ENCODE peak calls at places on chromosomes 3 and 15, in ten cellular contexts. X is heart right ventricle; D is hepatocyte; W is IMR-90; J is right atrium auricular region; H is adrenal gland; N is upper lobe of right lung; Z is CD8-positive, alpha-beta memory T cell; R is tibial artery; O is body of pancreas. I is an unnamed sample. For H3K4me1, the result is how much of the 10 kb centered on the place peaks cover.

GRCh38 chr3:32855350-32855953 is 37.7 kb downstream of the TRIM71 start:
- DNase-seq in X (no peak), D (no peak), W (no peak), J (no peak), H (no peak), N (no peak), Z (no peak), R (no peak), O (no peak), I (no peak)

GRCh38 chr3:15896500-15896899 is 98.7 kb upstream of the ANKRD28 start:
- DNase-seq in X (no peak), D (no peak), W (no peak), J (no peak), H (no peak), N (no peak), Z (no peak), R (no peak), O (no peak), I (no peak)

GRCh38 chr3:9978664-9979349 is 7.8 kb downstream of the EMC3 start:
- DNase-seq in X (no peak), D (no peak), W (no peak), J (no peak), H (no peak), N (no peak), Z (no peak), R (no peak), O (no peak), I (no peak)

GRCh38 chr15:101359365-101359947 is 64.4 kb upstream of the SNRPA1 start:
- DNase-seq in X (no peak), D (no peak), W (peak), J (no peak), H (no peak), N (no peak), Z (no peak), R (no peak), O (no peak), I (no peak)

GRCh38 chr3:175146258-175146657 is 287.1 kb downstream of the NAALADL2 start:
- DNase-seq in X (no peak), D (peak), W (peak), J (no peak), H (no peak), N (no peak), Z (no peak), R (no peak), O (no peak), I (no peak)

GRCh38 chr3:55721716-55722484 is 234.8 kb upstream of the WNT5A start:
- DNase-seq in X (no peak), D (peak), W (peak), J (no peak), H (peak), N (no peak), Z (no peak), R (no peak), O (peak), I (no peak)

GRCh38 chr15:48582472-48583235 is 62.9 kb downstream of the FBN1 start:
- DNase-seq in X (peak), D (no peak), W (peak), J (no peak), H (no peak), N (no peak), Z (no peak), R (no peak), O (no peak), I (no peak)

GRCh38 chr3:1183320-1184048 is 90.7 kb downstream of the CNTN6 start:
- DNase-seq in X (no peak), D (peak), W (peak), J (no peak), H (peak), N (no peak), Z (no peak), R (no peak), O (no peak), I (no peak)

GRCh38 chr15:45279024-45279697 is 27.1 kb downstream of the SLC28A2 start:
- DNase-seq in X (peak), D (peak), W (peak), J (peak), H (peak), N (peak), Z (peak), R (peak), O (peak), I (peak)

GRCh38 chr3:53159415-53160135 is 1.4 kb upstream of the PRKCD start:
- DNase-seq in X (peak), D (peak), W (no peak), J (no peak), H (no peak), N (no peak), Z (no peak), R (no peak), O (peak), I (no peak)

GRCh38 chr3:113035387-113035982 is 44.7 kb downstream of the GTPBP8 start:
- DNase-seq in X (peak), D (peak), W (peak), J (no peak), H (peak), N (no peak), Z (peak), R (no peak), O (peak), I (no peak)

GRCh38 chr15:80615783-80616391 is 79.2 kb upstream of the ABHD17C start:
- DNase-seq in X (peak), D (peak), W (peak), J (peak), H (peak), N (peak), Z (no peak), R (no peak), O (peak), I (no peak)

GRCh38 chr3:277873-278272 is 81.3 kb downstream of the CHL1 start:
- DNase-seq in X (no peak), D (no peak), W (no peak), J (no peak), H (no peak), N (no peak), Z (no peak), R (no peak), O (no peak), I (no peak)

GRCh38 chr15:89669309-89669865 is 9.8 kb downstream of the PLIN1 start:
- DNase-seq in X (no peak), D (no peak), W (no peak), J (no peak), H (no peak), N (no peak), Z (no peak), R (no peak), O (no peak), I (no peak)

GRCh38 chr3:18591120-18591519 is 166.0 kb upstream of the SATB1 start:
- DNase-seq in X (no peak), D (no peak), W (no peak), J (no peak), H (no peak), N (no peak), Z (no peak), R (no peak), O (no peak), I (no peak)

GRCh38 chr3:44235604-44236484 is 5.8 kb upstream of the TOPAZ1 start:
- DNase-seq in X (peak), D (peak), W (peak), J (peak), H (peak), N (peak), Z (peak), R (peak), O (peak), I (peak)

GRCh38 chr3:44234674-44235268 is 6.9 kb upstream of the TOPAZ1 start:
- DNase-seq in X (no peak), D (peak), W (no peak), J (no peak), H (no peak), N (no peak), Z (no peak), R (no peak), O (no peak), I (no peak)

GRCh38 chr3:44237665-44238064 is 4.0 kb upstream of the TOPAZ1 start:
- DNase-seq in X (no peak), D (no peak), W (no peak), J (no peak), H (no peak), N (no peak), Z (no peak), R (no peak), O (no peak), I (no peak)

GRCh38 chr3:44237161-44237560 is 4.5 kb upstream of the TOPAZ1 start:
- DNase-seq in X (no peak), D (peak), W (no peak), J (no peak), H (no peak), N (no peak), Z (no peak), R (no peak), O (no peak), I (no peak)

GRCh38 chr3:44236485-44236908 is 5.2 kb upstream of the TOPAZ1 start:
- DNase-seq in X (no peak), D (peak), W (no peak), J (no peak), H (no peak), N (no peak), Z (no peak), R (no peak), O (no peak), I (no peak)
- H3K27ac ChIP-seq in X (no peak), D (peak), W (no peak), J (no peak), H (no peak), N (no peak), Z (peak), R (no peak), O (no peak), I (no peak)

GRCh38 chr3:184567924-184568590 is 6.5 kb downstream of the EPHB3 start:
- DNase-seq in X (no peak), D (no peak), W (no peak), J (no peak), H (no peak), N (no peak), Z (no peak), R (no peak), O (peak), I (peak)
- H3K4me1 ChIP-seq in X (under half), D (under half), W (under half), J (under half), H (under half), N (under half), Z (under half), R (half or more), O (half or more), I (under half)

DNA sequence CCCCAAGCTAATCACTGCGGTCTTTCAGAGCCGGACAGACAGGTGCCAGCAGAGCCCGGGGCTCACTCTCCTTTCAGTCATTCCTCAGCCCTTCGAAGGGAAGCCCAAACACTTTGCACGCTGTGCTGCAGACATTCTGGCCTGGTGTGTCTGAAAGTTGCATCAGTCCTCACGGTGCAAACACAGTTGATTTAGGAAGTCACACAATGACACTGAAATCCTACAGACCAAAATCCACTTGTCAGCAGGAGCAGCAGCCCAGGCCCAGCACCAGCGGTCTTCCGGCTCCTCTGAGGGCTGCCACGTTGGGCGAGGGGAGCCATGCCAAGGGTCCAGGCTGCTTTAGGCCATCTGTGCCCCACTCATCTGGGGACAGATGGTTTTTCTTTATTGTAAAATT is 61.6 kb downstream of the RGMA start:
- DNase-seq in X (no peak), D (no peak), W (no peak), J (peak), H (peak), N (no peak), Z (no peak), R (peak), O (no peak), I (no peak)
- H3K4me3 ChIP-seq in X (no peak), D (no peak), W (no peak), J (no peak), H (no peak), N (no peak), Z (no peak), R (no peak), O (no peak), I (no peak)

GRCh38 chr3:167033866-167034265 is 346.2 kb downstream of the ZBBX start:
- DNase-seq in X (no peak), D (no peak), W (no peak), J (no peak), H (no peak), N (no peak), Z (no peak), R (no peak), O (no peak), I (no peak)

GRCh38 chr3:167031364-167032049 is 348.6 kb downstream of the ZBBX start:
- DNase-seq in X (no peak), D (no peak), W (no peak), J (no peak), H (no peak), N (no peak), Z (no peak), R (no peak), O (no peak), I (no peak)

GRCh38 chr3:167030059-167030458 is 350.0 kb downstream of the ZBBX start:
- DNase-seq in X (no peak), D (no peak), W (no peak), J (no peak), H (no peak), N (no peak), Z (no peak), R (no peak), O (no peak), I (no peak)

GRCh38 chr3:167032267-167032876 is 347.7 kb downstream of the ZBBX start:
- DNase-seq in X (no peak), D (peak), W (peak), J (no peak), H (no peak), N (no peak), Z (no peak), R (no peak), O (no peak), I (no peak)
- H3K27ac ChIP-seq in X (no peak), D (no peak), W (no peak), J (no peak), H (no peak), N (no peak), Z (no peak), R (no peak), O (no peak), I (no peak)

GRCh38 chr15:53454535-53454842 is 305.0 kb downstream of the WDR72 start:
- DNase-seq in X (no peak), D (peak), W (no peak), J (no peak), H (no peak), N (no peak), Z (no peak), R (no peak), O (peak), I (no peak)

GRCh38 chr15:53454843-53455721 is 304.4 kb downstream of the WDR72 start:
- DNase-seq in X (no peak), D (peak), W (no peak), J (no peak), H (no peak), N (no peak), Z (no peak), R (no peak), O (no peak), I (no peak)

GRCh38 chr15:53453253-53454105 is 306.0 kb downstream of the WDR72 start:
- DNase-seq in X (no peak), D (peak), W (no peak), J (no peak), H (no peak), N (no peak), Z (no peak), R (no peak), O (peak), I (no peak)

GRCh38 chr15:53458736-53459135 is 300.7 kb downstream of the WDR72 start:
- DNase-seq in X (no peak), D (no peak), W (no peak), J (no peak), H (no peak), N (no peak), Z (no peak), R (no peak), O (no peak), I (no peak)

GRCh38 chr15:53457479-53457878 is 302.0 kb downstream of the WDR72 start:
- DNase-seq in X (no peak), D (no peak), W (no peak), J (no peak), H (no peak), N (no peak), Z (no peak), R (no peak), O (no peak), I (no peak)
- H3K4me1 ChIP-seq in X (under half), D (under half), W (under half), J (under half), H (under half), N (under half), Z (under half), R (under half), O (under half), I (under half)

GRCh38 chr15:52784799-52785671 is 5.1 kb downstream of the ONECUT1 start:
- DNase-seq in X (no peak), D (no peak), W (no peak), J (no peak), H (no peak), N (no peak), Z (no peak), R (no peak), O (peak), I (no peak)
- H3K4me3 ChIP-seq in X (peak), D (no peak), W (no peak), J (no peak), H (no peak), N (no peak), Z (no peak), R (no peak), O (peak), I (no peak)

DNA sequence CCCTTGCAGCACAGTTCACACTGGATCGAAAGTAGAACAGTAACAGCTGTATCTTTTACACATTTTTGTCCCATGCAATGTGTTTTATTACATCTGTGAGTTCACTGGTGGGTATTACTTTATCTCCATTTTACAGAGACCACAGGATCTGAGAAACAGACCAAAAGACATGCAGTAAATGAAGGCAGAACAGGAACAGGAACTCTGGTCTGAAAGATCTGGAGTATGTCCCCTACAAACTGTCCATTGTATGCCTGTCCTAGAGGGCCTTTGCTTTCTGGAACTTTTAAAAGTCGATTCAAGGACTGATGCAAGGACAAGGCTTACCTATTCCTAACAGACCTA is 5.5 kb downstream of the CHCHD4 start:
- DNase-seq in X (no peak), D (no peak), W (no peak), J (no peak), H (no peak), N (no peak), Z (no peak), R (no peak), O (no peak), I (no peak)
- H3K27ac ChIP-seq in X (no peak), D (peak), W (peak), J (no peak), H (peak), N (no peak), Z (no peak), R (no peak), O (peak), I (no peak)

GRCh38 chr3:156801746-156802145 is 24.4 kb upstream of the LEKR1 start:
- DNase-seq in X (no peak), D (no peak), W (no peak), J (no peak), H (no peak), N (no peak), Z (no peak), R (no peak), O (no peak), I (no peak)

GRCh38 chr3:156793400-156793799 is 32.8 kb upstream of the LEKR1 start:
- DNase-seq in X (no peak), D (no peak), W (no peak), J (no peak), H (no peak), N (no peak), Z (no peak), R (no peak), O (no peak), I (no peak)

GRCh38 chr3:156795890-156796451 is 30.2 kb upstream of the LEKR1 start:
- DNase-seq in X (no peak), D (no peak), W (peak), J (no peak), H (no peak), N (no peak), Z (no peak), R (no peak), O (no peak), I (no peak)

GRCh38 chr3:156793851-156794250 is 32.3 kb upstream of the LEKR1 start:
- DNase-seq in X (no peak), D (no peak), W (no peak), J (no peak), H (no peak), N (no peak), Z (no peak), R (no peak), O (no peak), I (no peak)

GRCh38 chr3:156797368-156797767 is 28.8 kb upstream of the LEKR1 start:
- DNase-seq in X (no peak), D (no peak), W (no peak), J (no peak), H (no peak), N (no peak), Z (no peak), R (no peak), O (no peak), I (no peak)
- H3K4me1 ChIP-seq in X (under half), D (under half), W (under half), J (under half), H (under half), N (under half), Z (under half), R (under half), O (under half), I (under half)

DNA sequence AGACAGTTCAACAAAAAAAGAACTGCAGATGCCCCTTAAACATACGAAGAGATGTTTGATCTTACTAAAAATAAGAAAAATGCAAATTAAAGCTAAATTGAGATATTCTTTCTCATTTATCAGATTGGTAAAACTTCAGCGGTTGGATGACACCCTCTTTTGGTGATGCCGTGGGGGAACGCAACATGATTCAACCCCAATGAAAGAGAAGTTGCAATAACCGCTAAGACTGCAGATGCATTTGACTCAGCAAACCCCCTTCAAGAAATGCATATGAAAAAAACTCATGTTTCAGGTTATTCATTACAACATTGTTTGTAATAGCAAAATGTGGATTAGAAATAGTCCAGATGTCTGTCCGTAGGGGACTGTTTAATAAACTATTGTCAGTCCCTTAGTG is 3.6 kb downstream of the KLHL6 start:
- DNase-seq in X (no peak), D (no peak), W (no peak), J (no peak), H (no peak), N (no peak), Z (no peak), R (no peak), O (no peak), I (no peak)
- H3K4me3 ChIP-seq in X (no peak), D (no peak), W (no peak), J (no peak), H (no peak), N (peak), Z (no peak), R (no peak), O (no peak), I (no peak)

GRCh38 chr3:197599089-197599765 is 43.5 kb upstream of the BDH1 start:
- DNase-seq in X (peak), D (peak), W (peak), J (peak), H (peak), N (peak), Z (peak), R (peak), O (peak), I (peak)
- H3K27ac ChIP-seq in X (no peak), D (peak), W (no peak), J (no peak), H (no peak), N (no peak), Z (no peak), R (no peak), O (no peak), I (no peak)

I was measured in aorta.